ENCODE peak calls at places on chromosomes 7 and 10, in four cellular contexts. H, I, R and S are unnamed samples.
A peak's percentile ranks its signal among the peaks of the same experiment; 100 is the strongest.

GRCh38 chr7:98618786-98619185 is 1.7 kb downstream of the NPTX2 start:
- DNase-seq in I (no peak), H (peak; percentile 10), R (no peak), S (no peak)

GRCh38 chr7:12423995-12424745 is 20.5 kb upstream of the VWDE start:
- DNase-seq in I (no peak), H (no peak), R (no peak), S (no peak)

GRCh38 chr10:3136336-3136735 is 36.2 kb downstream of the PITRM1 start:
- DNase-seq in H (peak; percentile 51), I (no peak), R (no peak), S (no peak)

GRCh38 chr7:129213828-129214227 is 11.0 kb upstream of the AHCYL2 start:
- DNase-seq in I (peak; percentile 57), R (peak; percentile 64), H (no peak), S (peak; percentile 53)

GRCh38 chr10:49656845-49657493 is 22.5 kb upstream of the C10orf53 start:
- DNase-seq in R (no peak), I (no peak), H (no peak), S (no peak)

GRCh38 chr7:15950299-15950698 is 263.8 kb upstream of the MEOX2 start:
- DNase-seq in H (no peak), I (no peak), R (no peak), S (no peak)

GRCh38 chr7:114789942-114790341 is 132.0 kb upstream of the MDFIC start:
- DNase-seq in I (no peak), H (peak; percentile 93), R (no peak), S (no peak)

GRCh38 chr10:65355141-65355680 is 1570.6 kb upstream of the LRRTM3 start:
- DNase-seq in I (no peak), R (peak; percentile 8), H (no peak), S (no peak)

GRCh38 chr10:92124524-92125168 is 166.2 kb downstream of the CPEB3 start:
- DNase-seq in R (no peak), I (no peak), H (peak; percentile 33), S (no peak)

GRCh38 chr10:95456486-95456885 is 104.7 kb downstream of the SORBS1 start:
- DNase-seq in I (no peak), R (no peak), H (no peak), S (no peak)

GRCh38 chr10:108904163-108904878 is 1019.0 kb downstream of the XPNPEP1 start:
- DNase-seq in I (no peak), R (no peak), H (peak; percentile 48), S (no peak)

GRCh38 chr7:139133335-139134139 is 24.0 kb upstream of the ZC3HAV1 start:
- DNase-seq in R (peak; percentile 89), H (peak; percentile 96), I (peak; percentile 92), S (peak; percentile 51)

GRCh38 chr7:20331231-20331880 is 656 bp downstream of the ITGB8 start:
- DNase-seq in I (peak; percentile 70), H (peak; percentile 64), R (peak; percentile 94), S (peak; percentile 31)

GRCh38 chr7:151058766-151059361 is 525 bp upstream of the SLC4A2 start:
- DNase-seq in R (peak; percentile 40), I (peak; percentile 58), H (peak; percentile 66), S (peak; percentile 41)

GRCh38 chr10:7696545-7696944 is 6.6 kb upstream of the ITIH2 start:
- DNase-seq in I (no peak), R (no peak), H (peak; percentile 8), S (no peak)

GRCh38 chr7:29764227-29764626 is 42.1 kb upstream of the WIPF3 start:
- DNase-seq in I (no peak), H (no peak), R (peak; percentile 53), S (no peak)

GRCh38 chr10:6701289-6701688 is 121.2 kb upstream of the PRKCQ start:
- DNase-seq in I (no peak), R (peak; percentile 18), H (no peak), S (no peak)

GRCh38 chr7:111091623-111092370 is 870 bp downstream of the LRRN3 start:
- DNase-seq in R (peak; percentile 79), I (no peak), H (no peak), S (no peak)

GRCh38 chr7:24129597-24129996 is 154.4 kb upstream of the NPY start:
- DNase-seq in H (peak; percentile 92), I (no peak), R (no peak), S (no peak)

GRCh38 chr10:71838264-71839211 is 12.5 kb downstream of the PSAP start:
- DNase-seq in R (no peak), I (no peak), H (peak; percentile 84), S (no peak)
- TF ChIP-seq EZH2phosphoT487 in R (no peak), I (no peak), H (no peak), S (no peak)

DNA sequence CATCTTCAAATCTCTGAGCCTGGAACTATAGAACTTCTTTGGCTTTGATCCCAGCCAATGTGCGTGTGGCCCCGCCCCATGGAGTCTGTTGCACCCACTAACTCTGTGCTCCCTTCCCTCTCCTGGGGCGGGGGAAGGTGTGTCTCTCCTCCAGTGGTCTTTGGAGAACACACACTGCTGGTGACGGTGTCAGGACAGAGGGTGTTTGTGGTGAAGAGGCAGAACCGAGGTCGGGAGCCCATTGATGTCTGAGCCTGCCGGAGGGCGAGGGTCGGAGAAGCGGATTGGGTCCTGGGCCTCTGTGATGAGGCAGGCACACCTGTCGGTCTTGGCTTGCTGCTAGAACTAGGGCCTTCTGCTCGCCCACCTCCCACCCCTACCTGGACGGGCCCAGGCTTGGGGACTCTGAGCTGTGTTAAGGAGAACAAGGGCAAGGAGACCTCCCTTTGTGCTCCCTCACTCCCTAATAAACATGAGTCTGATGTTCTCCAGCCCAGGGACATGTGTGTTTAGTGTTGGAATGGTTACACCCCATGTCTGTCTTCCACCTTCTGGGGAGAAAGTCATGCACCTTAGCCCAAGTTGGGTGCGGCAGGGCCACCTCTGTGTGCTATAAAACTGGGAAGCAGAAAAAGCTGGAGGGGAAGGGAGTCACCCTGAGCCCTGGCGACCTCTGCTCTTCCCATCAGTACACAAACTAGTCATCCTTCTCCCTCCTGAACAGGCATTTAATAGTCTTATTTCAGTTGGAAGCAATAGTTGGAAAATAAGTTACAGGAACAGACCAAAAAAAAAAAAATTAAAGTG is 4.6 kb downstream of the TRAPPC14 start:
- DNase-seq in I (no peak), H (peak; percentile 34), R (no peak), S (no peak)
- H3K4me2 ChIP-seq in I (no peak overlapping the region), H (no peak overlapping the region), R (no peak overlapping the region), S (no peak overlapping the region)

GRCh38 chr10:24256619-24257018 is 47.7 kb downstream of the KIAA1217 start:
- DNase-seq in I (no peak), R (no peak), H (no peak), S (no peak)
- TF ChIP-seq EZH2phosphoT487 in I (no peak), R (no peak), H (no peak), S (no peak)

GRCh38 chr7:2114926-2115738 is 117.6 kb downstream of the MAD1L1 start:
- DNase-seq in R (no peak), I (no peak), H (no peak), S (no peak)
- H3K4me2 ChIP-seq in R (no peak overlapping the region), I (no peak overlapping the region), H (no peak overlapping the region), S (no peak overlapping the region)

DNA sequence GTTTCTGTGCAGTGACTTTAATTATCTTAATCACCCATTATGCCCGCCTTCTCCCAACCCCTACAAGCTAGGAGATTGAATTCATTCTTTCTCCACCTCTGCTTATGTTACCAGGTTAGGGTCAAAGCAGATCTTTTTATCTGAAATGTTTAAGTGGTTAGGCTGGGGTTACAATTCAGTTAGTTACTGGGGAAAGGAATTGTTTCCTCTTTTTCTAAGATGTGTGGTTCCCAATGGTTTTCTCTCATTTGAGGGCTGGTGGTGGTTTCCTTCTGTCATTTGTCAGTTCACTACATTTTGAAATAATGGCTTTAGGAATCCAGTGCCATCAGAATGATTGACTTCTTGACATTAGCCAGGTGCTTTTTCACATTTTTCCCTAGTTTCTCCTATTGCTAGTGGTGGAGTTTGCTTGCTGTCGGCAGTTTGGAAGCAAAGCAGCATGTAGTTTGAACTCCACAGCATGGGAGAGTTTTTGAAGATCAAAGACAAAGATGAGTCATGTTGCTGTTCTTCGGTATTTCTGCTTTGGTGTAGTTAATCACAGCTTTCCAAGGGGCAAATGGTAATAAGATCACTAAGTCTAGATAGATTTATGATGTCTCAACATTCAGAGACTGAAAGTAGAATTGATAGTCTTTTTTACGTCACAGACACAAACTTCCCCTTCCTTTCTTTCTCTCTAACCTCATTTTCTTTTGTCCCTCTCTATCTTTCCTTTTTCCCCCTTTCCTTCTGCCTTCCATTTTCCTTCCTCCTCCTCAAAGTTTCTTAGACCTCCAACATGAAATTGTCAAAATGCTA is 168.2 kb downstream of the SND1 start:
- DNase-seq in H (peak; percentile 60), R (no peak), I (no peak), S (no peak)
- TF ChIP-seq EZH2phosphoT487 in H (no peak), R (no peak), I (no peak), S (no peak)